ENCODE peak calls at places on chromosome 22, in nine cellular contexts. One of them, this sample, is unnamed.

GRCh38 chr22:19064354-19065054 is 57.7 kb downstream of the DGCR2 start:
- DNase-seq in NB4: no peak
- DNase-seq in cardiac muscle cell: no peak
- DNase-seq in OCI-LY7: no peak
- DNase-seq in cardiac fibroblast: no peak
- DNase-seq in esophagus muscularis mucosa: no peak
- DNase-seq in body of pancreas: no peak
- DNase-seq in thoracic aorta: no peak
- DNase-seq in kidney epithelial cell: no peak
- DNase-seq in this sample: no peak

GRCh38 chr22:32801436-32802290 is at the start of gene TIMP3:
- DNase-seq in NB4: peak; percentile 16
- DNase-seq in cardiac muscle cell: peak; percentile 88
- DNase-seq in OCI-LY7: no peak
- DNase-seq in cardiac fibroblast: peak; percentile 83
- DNase-seq in esophagus muscularis mucosa: peak; percentile 96
- DNase-seq in body of pancreas: peak; percentile 50
- DNase-seq in thoracic aorta: peak; percentile 47
- DNase-seq in kidney epithelial cell: no peak
- DNase-seq in this sample: peak; percentile 92

GRCh38 chr22:22687638-22688500 is 43.5 kb downstream of the GGTLC2 start:
- DNase-seq in NB4: peak; percentile 62
- DNase-seq in cardiac muscle cell: peak; percentile 77
- DNase-seq in OCI-LY7: peak; percentile 68
- DNase-seq in cardiac fibroblast: peak; percentile 76
- DNase-seq in esophagus muscularis mucosa: no peak
- DNase-seq in body of pancreas: peak; percentile 51
- DNase-seq in thoracic aorta: no peak
- DNase-seq in kidney epithelial cell: no peak
- DNase-seq in this sample: peak; percentile 61

GRCh38 chr22:49380095-49380827 is 447.4 kb downstream of the BRD1 start:
- DNase-seq in NB4: no peak
- DNase-seq in cardiac muscle cell: no peak
- DNase-seq in OCI-LY7: peak; percentile 96
- DNase-seq in cardiac fibroblast: no peak
- DNase-seq in esophagus muscularis mucosa: no peak
- DNase-seq in body of pancreas: no peak
- DNase-seq in thoracic aorta: no peak
- DNase-seq in kidney epithelial cell: no peak
- DNase-seq in this sample: no peak

GRCh38 chr22:49536571-49537131 is 291.0 kb downstream of the BRD1 start:
- DNase-seq in NB4: no peak
- DNase-seq in cardiac muscle cell: no peak
- DNase-seq in OCI-LY7: no peak
- DNase-seq in cardiac fibroblast: no peak
- DNase-seq in esophagus muscularis mucosa: no peak
- DNase-seq in body of pancreas: no peak
- DNase-seq in thoracic aorta: no peak
- DNase-seq in kidney epithelial cell: no peak
- DNase-seq in this sample: no peak

GRCh38 chr22:47355776-47356432 is 593.5 kb downstream of the TBC1D22A start:
- DNase-seq in NB4: peak; percentile 21
- DNase-seq in cardiac muscle cell: no peak
- DNase-seq in OCI-LY7: no peak
- DNase-seq in cardiac fibroblast: no peak
- DNase-seq in esophagus muscularis mucosa: no peak
- DNase-seq in body of pancreas: no peak
- DNase-seq in thoracic aorta: no peak
- DNase-seq in kidney epithelial cell: no peak
- DNase-seq in this sample: no peak

GRCh38 chr22:49564054-49564453 is 263.6 kb downstream of the BRD1 start:
- DNase-seq in NB4: no peak
- DNase-seq in cardiac muscle cell: no peak
- DNase-seq in OCI-LY7: no peak
- DNase-seq in cardiac fibroblast: no peak
- DNase-seq in esophagus muscularis mucosa: no peak
- DNase-seq in body of pancreas: no peak
- DNase-seq in thoracic aorta: no peak
- DNase-seq in kidney epithelial cell: no peak
- DNase-seq in this sample: no peak

GRCh38 chr22:31866918-31867317 is 77.4 kb upstream of the YWHAH start:
- DNase-seq in NB4: no peak
- DNase-seq in cardiac muscle cell: no peak
- DNase-seq in OCI-LY7: no peak
- DNase-seq in cardiac fibroblast: no peak
- DNase-seq in esophagus muscularis mucosa: no peak
- DNase-seq in body of pancreas: no peak
- DNase-seq in thoracic aorta: no peak
- DNase-seq in kidney epithelial cell: no peak
- DNase-seq in this sample: no peak

DNA sequence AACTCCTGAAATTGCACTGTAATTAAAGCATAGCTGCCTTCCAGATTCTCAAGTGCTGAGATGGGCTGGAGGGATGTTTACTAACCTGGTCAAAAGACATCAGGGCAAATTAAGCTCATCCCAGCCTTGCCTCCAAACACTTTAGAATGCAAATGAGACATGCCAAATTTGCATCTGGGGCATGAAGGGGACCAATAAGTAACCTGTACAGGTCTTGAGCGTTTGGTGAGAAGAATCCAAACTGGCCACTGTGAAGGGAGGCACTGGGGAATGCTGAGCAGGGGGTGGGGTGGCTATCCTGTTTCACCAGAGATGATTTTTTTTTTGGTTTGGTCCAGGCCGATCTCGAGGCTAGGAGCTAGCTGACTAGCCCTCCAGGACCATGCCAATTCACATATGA is 38.3 kb upstream of the ADA2 start:
- DNase-seq in NB4: no peak
- DNase-seq in cardiac muscle cell: no peak
- DNase-seq in OCI-LY7: peak; percentile 67
- DNase-seq in cardiac fibroblast: no peak
- DNase-seq in esophagus muscularis mucosa: no peak
- DNase-seq in body of pancreas: no peak
- DNase-seq in thoracic aorta: no peak
- DNase-seq in kidney epithelial cell: no peak
- DNase-seq in this sample: no peak
- H3K4me3 ChIP-seq in NB4: no peak overlapping the region
- H3K4me3 ChIP-seq in cardiac muscle cell: no peak overlapping the region
- H3K4me3 ChIP-seq in OCI-LY7: peak overlapping the region; percentile 44
- H3K4me3 ChIP-seq in cardiac fibroblast: no peak overlapping the region
- H3K4me3 ChIP-seq in esophagus muscularis mucosa: peak overlapping the region; percentile 35
- H3K4me3 ChIP-seq in body of pancreas: no peak overlapping the region
- H3K4me3 ChIP-seq in thoracic aorta: no peak overlapping the region
- H3K4me3 ChIP-seq in kidney epithelial cell: no peak overlapping the region
- H3K4me3 ChIP-seq in this sample: no peak overlapping the region

GRCh38 chr22:30227438-30228228 is 18.9 kb downstream of the LIF start:
- DNase-seq in NB4: no peak
- DNase-seq in cardiac muscle cell: no peak
- DNase-seq in OCI-LY7: no peak
- DNase-seq in cardiac fibroblast: no peak
- DNase-seq in esophagus muscularis mucosa: no peak
- DNase-seq in body of pancreas: no peak
- DNase-seq in thoracic aorta: no peak
- DNase-seq in kidney epithelial cell: no peak
- DNase-seq in this sample: no peak

GRCh38 chr22:30230787-30231461 is 15.6 kb downstream of the LIF start:
- DNase-seq in NB4: no peak
- DNase-seq in cardiac muscle cell: no peak
- DNase-seq in OCI-LY7: no peak
- DNase-seq in cardiac fibroblast: no peak
- DNase-seq in esophagus muscularis mucosa: no peak
- DNase-seq in body of pancreas: no peak
- DNase-seq in thoracic aorta: no peak
- DNase-seq in kidney epithelial cell: no peak
- DNase-seq in this sample: no peak

GRCh38 chr22:30230330-30230729 is 16.2 kb downstream of the LIF start:
- DNase-seq in NB4: no peak
- DNase-seq in cardiac muscle cell: no peak
- DNase-seq in OCI-LY7: no peak
- DNase-seq in cardiac fibroblast: no peak
- DNase-seq in esophagus muscularis mucosa: no peak
- DNase-seq in body of pancreas: no peak
- DNase-seq in thoracic aorta: no peak
- DNase-seq in kidney epithelial cell: no peak
- DNase-seq in this sample: no peak

GRCh38 chr22:30226192-30226832 is 20.2 kb downstream of the LIF start:
- DNase-seq in NB4: no peak
- DNase-seq in cardiac muscle cell: no peak
- DNase-seq in OCI-LY7: no peak
- DNase-seq in cardiac fibroblast: no peak
- DNase-seq in esophagus muscularis mucosa: no peak
- DNase-seq in body of pancreas: no peak
- DNase-seq in thoracic aorta: no peak
- DNase-seq in kidney epithelial cell: no peak
- DNase-seq in this sample: no peak

DNA sequence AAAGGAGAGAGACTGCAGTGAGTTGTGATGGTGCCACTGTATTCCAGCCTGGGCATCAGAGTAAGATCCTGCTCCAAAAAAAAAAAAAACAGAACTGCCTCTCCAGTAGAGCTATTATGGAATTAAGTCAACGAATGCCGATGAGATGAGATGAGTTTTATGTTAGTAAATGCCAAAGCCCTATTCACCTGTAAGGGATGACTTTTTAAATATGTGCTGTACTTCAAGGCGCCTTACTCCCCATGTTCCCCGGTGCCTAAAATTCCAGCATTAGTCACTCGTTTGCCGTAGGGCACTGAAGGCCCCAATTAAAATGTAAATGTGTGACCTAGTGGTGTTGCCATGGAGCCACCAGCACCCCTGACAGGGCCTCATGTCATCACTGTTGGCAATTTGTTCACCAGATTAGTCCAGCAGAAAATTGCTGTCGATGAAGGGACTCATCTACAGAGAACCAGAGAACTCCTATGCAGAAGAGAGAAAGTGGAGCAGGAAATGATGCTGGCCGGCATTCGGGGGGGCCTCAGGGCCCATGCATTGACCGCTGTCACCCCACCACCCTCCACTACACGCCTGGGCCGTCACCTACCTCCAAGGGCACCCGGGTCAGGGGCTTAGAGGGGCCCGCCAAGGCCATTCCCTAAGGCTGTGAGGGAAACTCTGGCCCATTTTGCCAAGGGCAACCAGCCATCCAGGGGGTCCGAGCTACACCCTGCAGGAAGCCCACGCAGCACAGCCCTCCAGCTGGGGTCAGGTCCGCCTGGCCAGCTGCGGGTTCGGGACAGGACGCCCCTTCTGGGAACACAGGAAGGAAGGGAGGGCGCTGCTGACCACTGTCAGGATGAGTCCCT is 17.8 kb downstream of the LIF start:
- DNase-seq in NB4: no peak
- DNase-seq in cardiac muscle cell: no peak
- DNase-seq in OCI-LY7: no peak
- DNase-seq in cardiac fibroblast: no peak
- DNase-seq in esophagus muscularis mucosa: no peak
- DNase-seq in body of pancreas: no peak
- DNase-seq in thoracic aorta: no peak
- DNase-seq in kidney epithelial cell: peak; percentile 81
- DNase-seq in this sample: no peak
- TF ChIP-seq CTCF in NB4: no peak
- TF ChIP-seq CTCF in cardiac muscle cell: no peak
- TF ChIP-seq CTCF in OCI-LY7: no peak
- TF ChIP-seq CTCF in cardiac fibroblast: no peak
- TF ChIP-seq CTCF in esophagus muscularis mucosa: no peak
- TF ChIP-seq CTCF in body of pancreas: no peak
- TF ChIP-seq CTCF in thoracic aorta: no peak
- TF ChIP-seq CTCF in kidney epithelial cell: no peak
- TF ChIP-seq CTCF in this sample: no peak

DNA sequence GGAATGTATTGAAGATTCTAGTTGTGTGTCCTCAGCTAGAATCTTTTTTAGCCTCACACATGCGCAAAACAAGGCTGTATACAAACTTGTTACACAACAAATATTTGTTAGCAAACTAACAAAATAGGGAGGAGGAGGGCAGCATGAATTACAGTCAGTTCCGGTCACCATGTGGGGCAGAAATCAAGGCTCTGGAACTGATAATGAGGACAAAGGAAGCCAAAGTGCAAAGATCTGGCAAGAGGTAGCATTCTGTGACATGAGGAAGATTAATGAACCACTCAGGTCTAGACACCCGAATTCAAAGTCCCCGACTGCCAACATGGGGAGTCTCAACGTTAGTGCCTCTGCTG is 1.9 kb downstream of the SUN2 start:
- DNase-seq in NB4: no peak
- DNase-seq in cardiac muscle cell: no peak
- DNase-seq in OCI-LY7: no peak
- DNase-seq in cardiac fibroblast: no peak
- DNase-seq in esophagus muscularis mucosa: no peak
- DNase-seq in body of pancreas: no peak
- DNase-seq in thoracic aorta: no peak
- DNase-seq in kidney epithelial cell: no peak
- DNase-seq in this sample: no peak
- H3K4me3 ChIP-seq in NB4: peak overlapping the region; percentile 60
- H3K4me3 ChIP-seq in cardiac muscle cell: peak overlapping the region; percentile 84
- H3K4me3 ChIP-seq in OCI-LY7: peak overlapping the region; percentile 94
- H3K4me3 ChIP-seq in cardiac fibroblast: no peak overlapping the region
- H3K4me3 ChIP-seq in esophagus muscularis mucosa: peak overlapping the region; percentile 77
- H3K4me3 ChIP-seq in body of pancreas: no peak overlapping the region
- H3K4me3 ChIP-seq in thoracic aorta: peak overlapping the region; percentile 90
- H3K4me3 ChIP-seq in kidney epithelial cell: no peak overlapping the region
- H3K4me3 ChIP-seq in this sample: no peak overlapping the region

GRCh38 chr22:28714043-28714442 is 27.6 kb downstream of the CHEK2 start:
- DNase-seq in NB4: no peak
- DNase-seq in cardiac muscle cell: no peak
- DNase-seq in OCI-LY7: no peak
- DNase-seq in cardiac fibroblast: no peak
- DNase-seq in esophagus muscularis mucosa: no peak
- DNase-seq in body of pancreas: no peak
- DNase-seq in thoracic aorta: no peak
- DNase-seq in kidney epithelial cell: no peak
- DNase-seq in this sample: no peak

GRCh38 chr22:28711341-28711740 is 30.3 kb downstream of the CHEK2 start:
- DNase-seq in NB4: no peak
- DNase-seq in cardiac muscle cell: no peak
- DNase-seq in OCI-LY7: no peak
- DNase-seq in cardiac fibroblast: no peak
- DNase-seq in esophagus muscularis mucosa: no peak
- DNase-seq in body of pancreas: no peak
- DNase-seq in thoracic aorta: no peak
- DNase-seq in kidney epithelial cell: no peak
- DNase-seq in this sample: no peak

GRCh38 chr22:28710889-28711285 is 30.7 kb downstream of the CHEK2 start:
- DNase-seq in NB4: no peak
- DNase-seq in cardiac muscle cell: peak; percentile 47
- DNase-seq in OCI-LY7: no peak
- DNase-seq in cardiac fibroblast: peak; percentile 44
- DNase-seq in esophagus muscularis mucosa: no peak
- DNase-seq in body of pancreas: no peak
- DNase-seq in thoracic aorta: no peak
- DNase-seq in kidney epithelial cell: no peak
- DNase-seq in this sample: no peak

GRCh38 chr22:28710112-28710888 is 30.7 kb upstream of the TTC28 start:
- DNase-seq in NB4: no peak
- DNase-seq in cardiac muscle cell: peak; percentile 82
- DNase-seq in OCI-LY7: no peak
- DNase-seq in cardiac fibroblast: peak; percentile 88
- DNase-seq in esophagus muscularis mucosa: no peak
- DNase-seq in body of pancreas: no peak
- DNase-seq in thoracic aorta: no peak
- DNase-seq in kidney epithelial cell: no peak
- DNase-seq in this sample: no peak

DNA sequence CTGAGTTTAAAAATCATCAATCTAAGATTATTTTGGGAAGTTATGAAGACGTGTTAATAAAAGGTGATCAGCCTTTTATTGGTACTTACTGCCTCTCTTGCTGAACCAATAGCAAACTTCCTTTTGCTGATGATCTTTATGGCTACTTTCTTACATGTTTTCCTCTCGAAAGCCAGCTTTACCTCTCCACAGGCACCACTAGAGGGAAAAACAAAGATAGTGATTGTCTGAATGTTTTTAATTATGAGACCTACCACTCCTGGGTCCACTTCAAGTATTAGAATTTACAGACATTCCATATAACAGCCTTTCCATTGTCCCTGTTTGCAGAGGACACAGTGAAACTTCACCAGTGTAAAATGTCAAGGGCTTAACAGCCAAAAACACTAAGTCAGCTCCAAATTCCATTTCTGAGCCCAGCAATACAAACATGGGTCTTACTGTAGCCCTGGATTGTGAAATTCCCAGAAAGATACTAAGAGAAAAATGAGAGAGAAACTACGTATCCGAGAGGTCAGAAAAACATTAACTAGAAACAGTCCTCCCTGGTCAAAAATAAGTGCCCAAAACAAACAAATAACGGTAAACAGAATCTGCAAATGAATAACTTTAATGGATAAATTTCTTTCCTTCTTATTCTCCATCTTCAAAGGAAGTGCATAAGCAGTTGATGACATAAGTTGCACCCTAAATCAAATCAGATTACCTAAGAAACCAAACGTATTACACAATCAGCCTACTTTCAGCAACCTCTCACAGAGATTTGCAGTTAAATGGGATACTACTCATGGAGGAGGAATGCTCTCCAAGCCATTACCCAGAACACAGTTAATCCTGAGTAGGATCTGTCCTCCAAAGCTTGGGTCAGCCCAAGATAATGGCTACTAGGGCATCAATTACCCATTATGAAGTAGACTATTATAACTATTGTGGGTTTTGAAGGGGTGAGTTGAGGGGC is 29.5 kb downstream of the CHEK2 start:
- DNase-seq in NB4: peak; percentile 16
- DNase-seq in cardiac muscle cell: peak; percentile 93
- DNase-seq in OCI-LY7: no peak
- DNase-seq in cardiac fibroblast: peak; percentile 88
- DNase-seq in esophagus muscularis mucosa: no peak
- DNase-seq in body of pancreas: no peak
- DNase-seq in thoracic aorta: no peak
- DNase-seq in kidney epithelial cell: peak; percentile 89
- DNase-seq in this sample: no peak
- TF ChIP-seq CTCF in NB4: no peak
- TF ChIP-seq CTCF in cardiac muscle cell: peak; percentile 28
- TF ChIP-seq CTCF in OCI-LY7: no peak
- TF ChIP-seq CTCF in cardiac fibroblast: peak; percentile 30
- TF ChIP-seq CTCF in esophagus muscularis mucosa: no peak
- TF ChIP-seq CTCF in body of pancreas: no peak
- TF ChIP-seq CTCF in thoracic aorta: no peak
- TF ChIP-seq CTCF in kidney epithelial cell: no peak
- TF ChIP-seq CTCF in this sample: no peak

This sample was measured in thyroid gland.